ENCODE peak calls at places on chromosomes 7 and 10, in five cellular contexts. B, S, W, I and C are unnamed samples.
A peak's percentile ranks its signal among the peaks of the same experiment; 100 is the strongest.

GRCh38 chr7:151114151-151115090 is 28.1 kb downstream of the AGAP3 start:
- DNase-seq in B (no peak), S (peak; percentile 69), W (no peak), I (no peak), C (no peak)

GRCh38 chr7:88104732-88105131 is 115.1 kb downstream of the SRI start:
- DNase-seq in B (no peak), S (no peak), W (no peak), I (no peak), C (no peak)

GRCh38 chr10:129760003-129760315 is 204.1 kb downstream of the EBF3 start:
- DNase-seq in B (no peak), S (no peak), W (no peak), I (peak; percentile 5), C (peak; percentile 8)

GRCh38 chr10:5711637-5712036 is 27.0 kb downstream of the TASOR2 start:
- DNase-seq in B (no peak), S (no peak), W (no peak), I (no peak), C (no peak)

GRCh38 chr10:93216341-93216985 is 142.8 kb downstream of the CYP26A1 start:
- DNase-seq in B (no peak), S (no peak), W (no peak), I (no peak), C (no peak)

GRCh38 chr10:118259288-118259906 is 82.7 kb downstream of the FAM204A start:
- DNase-seq in B (peak; percentile 4), S (peak; percentile 73), W (peak; percentile 66), I (no peak), C (peak; percentile 44)

GRCh38 chr7:51075681-51076580 is 240.7 kb downstream of the COBL start:
- DNase-seq in B (no peak), S (no peak), W (no peak), I (no peak), C (no peak)

GRCh38 chr10:3780766-3781457 is 4.1 kb downstream of the KLF6 start:
- DNase-seq in B (no peak), S (no peak), W (no peak), I (no peak), C (no peak)

GRCh38 chr7:44141221-44141850 is at the start of gene MYL7:
- DNase-seq in B (no peak), S (no peak), W (no peak), I (no peak), C (no peak)

GRCh38 chr7:1567893-1568292 is 1.9 kb downstream of the PSMG3 start:
- DNase-seq in B (no peak), S (no peak), W (no peak), I (no peak), C (peak; percentile 63)

GRCh38 chr7:27134392-27134791 is 3.8 kb upstream of the HOXA4 start:
- DNase-seq in B (no peak), S (no peak), W (no peak), I (peak; percentile 59), C (peak; percentile 23)

GRCh38 chr10:72320676-72321247 is 34.0 kb downstream of the DNAJB12 start:
- DNase-seq in B (peak; percentile 32), S (peak; percentile 89), W (peak; percentile 97), I (peak; percentile 82), C (peak; percentile 91)

GRCh38 chr7:16804674-16805439 is at the start of gene AGR2:
- DNase-seq in B (no peak), S (no peak), W (no peak), I (no peak), C (no peak)

GRCh38 chr10:69910566-69910965 is 108.9 kb downstream of the COL13A1 start:
- DNase-seq in B (no peak), S (no peak), W (no peak), I (no peak), C (no peak)

GRCh38 chr7:77538908-77539212 is 1.8 kb downstream of the PTPN12 start:
- DNase-seq in B (no peak), S (no peak), W (no peak), I (no peak), C (no peak)

GRCh38 chr7:117872565-117873055 is 631 bp downstream of the CTTNBP2 start:
- DNase-seq in B (no peak), S (peak; percentile 27), W (peak; percentile 7), I (peak; percentile 33), C (peak; percentile 54)

GRCh38 chr10:89382757-89383156 is 4.9 kb downstream of the IFIT1B start:
- DNase-seq in B (no peak), S (no peak), W (no peak), I (no peak), C (no peak)

GRCh38 chr10:131778842-131779241 is 122.0 kb upstream of the PPP2R2D start:
- DNase-seq in B (no peak), S (no peak), W (no peak), I (no peak), C (no peak)

GRCh38 chr10:69428138-69428537 is 11.4 kb upstream of the TACR2 start:
- DNase-seq in B (no peak), S (no peak), W (no peak), I (no peak), C (no peak)

GRCh38 chr10:89515031-89515841 is 20.2 kb downstream of the SLC16A12 start:
- DNase-seq in B (no peak), S (no peak), W (no peak), I (no peak), C (no peak)

GRCh38 chr7:64887756-64888508 is 15.1 kb upstream of the ZNF273 start:
- DNase-seq in B (peak; percentile 32), S (peak; percentile 74), W (peak; percentile 17), I (no peak), C (no peak)

GRCh38 chr10:88091490-88092061 is 228.2 kb downstream of the PTEN start:
- DNase-seq in B (peak; percentile 46), S (no peak), W (no peak), I (no peak), C (no peak)

GRCh38 chr10:84196941-84197340 is 2.6 kb downstream of the CDHR1 start:
- DNase-seq in B (no peak), S (no peak), W (no peak), I (no peak), C (peak; percentile 24)

GRCh38 chr10:62554632-62555199 is 180.5 kb downstream of the ZNF365 start:
- DNase-seq in B (no peak), S (peak; percentile 14), W (peak; percentile 50), I (no peak), C (no peak)

GRCh38 chr7:81235896-81236479 is 317.1 kb upstream of the SEMA3C start:
- DNase-seq in B (no peak), S (no peak), W (no peak), I (no peak), C (no peak)

GRCh38 chr10:104127411-104127810 is 5.4 kb downstream of the SFR1 start:
- DNase-seq in B (no peak), S (peak; percentile 34), W (peak; percentile 13), I (no peak), C (peak; percentile 5)
- TF ChIP-seq CTCF in B (no peak), S (no peak), W (peak; percentile 31), I (no peak), C (no peak)

GRCh38 chr10:96268341-96268909 is 2.9 kb downstream of the BLNK start:
- DNase-seq in B (no peak), S (no peak), W (no peak), I (no peak), C (no peak)
- TF ChIP-seq CTCF in B (no peak), S (no peak), W (no peak), I (no peak), C (no peak)

DNA sequence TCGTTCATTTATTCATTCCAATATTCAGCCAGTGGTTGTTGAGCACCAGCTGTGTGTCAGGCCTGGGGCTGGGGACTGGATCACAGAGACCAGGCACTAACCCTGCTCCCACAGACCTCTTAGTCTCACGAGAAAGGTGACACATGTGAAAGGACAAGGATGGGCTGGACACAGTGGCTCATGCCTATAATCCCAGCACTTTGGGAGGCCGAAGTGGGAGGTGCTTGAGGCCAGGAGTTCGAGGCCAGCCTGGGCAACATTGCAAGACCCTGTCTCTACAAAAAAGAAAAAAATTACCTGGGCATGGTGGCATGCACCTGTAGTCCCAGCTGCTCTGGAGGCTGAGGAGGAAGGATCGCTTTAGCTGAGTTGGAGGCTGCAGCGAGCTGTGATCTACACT is 105.9 kb upstream of the SDK1 start:
- DNase-seq in B (no peak), S (no peak), W (no peak), I (no peak), C (no peak)
- TF ChIP-seq CTCF in B (no peak), S (no peak), W (no peak), I (no peak), C (no peak)

GRCh38 chr10:35751347-35751746 is 109.3 kb upstream of the FZD8 start:
- DNase-seq in B (no peak), S (no peak), W (no peak), I (no peak), C (no peak)
- TF ChIP-seq CTCF in B (no peak), S (no peak), W (no peak), I (no peak), C (no peak)

DNA sequence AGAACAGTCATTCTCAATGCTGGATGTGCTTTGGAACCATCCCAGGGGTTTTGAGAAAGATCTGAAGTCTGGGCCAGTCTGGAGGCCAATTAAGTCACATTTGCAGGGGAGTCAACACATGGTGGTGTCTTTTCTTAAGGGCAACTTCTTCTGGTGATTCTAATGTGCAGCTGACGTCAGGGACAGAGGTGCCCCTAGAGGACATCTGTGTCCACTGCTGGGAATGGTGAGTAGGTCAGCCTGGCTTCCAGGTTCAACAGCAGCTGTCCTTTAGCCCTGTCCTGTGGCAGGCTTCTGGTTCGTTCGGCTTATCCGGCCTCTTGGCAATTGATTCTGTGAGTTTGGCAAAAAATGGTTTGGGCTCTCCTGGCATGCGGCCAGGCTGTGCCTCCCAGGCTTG is 269.7 kb upstream of the HABP2 start:
- DNase-seq in B (no peak), S (peak; percentile 22), W (no peak), I (no peak), C (no peak)
- TF ChIP-seq CTCF in B (no peak), S (no peak), W (peak; percentile 53), I (no peak), C (no peak)

DNA sequence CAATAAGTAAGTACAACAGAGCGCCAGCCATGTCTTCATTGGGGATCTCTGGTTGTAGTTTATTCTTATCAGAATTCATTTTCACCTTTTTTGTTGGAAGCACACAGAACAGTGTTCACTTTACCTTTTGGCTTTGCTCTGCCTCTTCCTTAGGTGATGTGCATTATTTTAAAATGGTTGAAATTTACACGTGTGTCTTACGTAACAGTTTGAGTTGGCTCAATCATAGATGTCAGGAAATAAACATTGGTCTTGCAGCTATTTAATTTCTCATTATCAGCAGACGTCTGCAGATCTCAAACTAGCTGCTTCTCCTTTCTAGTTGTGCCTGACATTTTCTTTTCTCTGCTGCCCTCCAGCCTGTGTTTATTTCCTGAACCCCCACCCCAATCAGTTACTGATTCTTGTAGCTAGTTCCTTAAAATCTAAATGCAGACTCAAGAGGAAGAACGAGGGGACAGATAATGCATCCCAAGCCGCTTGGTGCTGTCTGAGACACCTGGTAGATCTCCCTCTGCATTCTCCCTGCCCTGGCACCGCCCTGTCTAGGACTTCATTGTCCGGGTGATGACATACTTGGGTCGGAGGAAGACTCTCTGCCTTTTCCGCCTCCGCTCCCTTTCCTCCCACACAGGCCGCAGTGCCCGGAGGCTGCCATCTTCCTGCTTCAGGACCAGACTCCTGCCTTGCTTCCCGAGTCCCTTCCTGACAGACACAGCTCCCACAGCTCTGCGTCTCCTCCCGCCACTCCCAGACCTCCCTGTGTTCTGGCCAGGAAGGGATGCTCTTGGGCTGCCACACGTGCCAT is 108.2 kb downstream of the ANKRD61 start:
- DNase-seq in B (no peak), S (no peak), W (no peak), I (no peak), C (no peak)
- TF ChIP-seq CTCF in B (no peak), S (no peak), W (no peak), I (no peak), C (no peak)